ENCODE peak calls at places on chromosome 14, in seven cellular contexts. Q is HepG2, G is transverse colon, Y is SK-N-SH, L is A549, U is ovary, X is K562. J is an unnamed sample.

GRCh38 chr14:91350813-91351507 is 66.7 kb downstream of the CCDC88C start:
- DNase-seq in Q (no peak), G (no peak), Y (no peak), L (no peak), U (no peak), X (no peak), J (no peak)

GRCh38 chr14:102822311-102822863 is 45.1 kb downstream of the TRAF3 start:
- DNase-seq in Q (no peak), G (no peak), Y (no peak), L (no peak), U (no peak), X (no peak), J (no peak)

GRCh38 chr14:73231874-73232851 is 5.1 kb upstream of the PAPLN start:
- DNase-seq in Q (peak; percentile 69), G (no peak), Y (peak; percentile 42), L (peak; percentile 73), U (no peak), X (peak; percentile 54), J (peak; percentile 63)

GRCh38 chr14:35287481-35288013 is 4.6 kb upstream of the PSMA6 start:
- DNase-seq in Q (no peak), G (peak; percentile 12), Y (no peak), L (no peak), U (no peak), X (peak; percentile 28), J (no peak)

GRCh38 chr14:28895389-28895788 is 128.8 kb downstream of the FOXG1 start:
- DNase-seq in Q (no peak), G (no peak), Y (no peak), L (no peak), U (no peak), X (no peak), J (no peak)

GRCh38 chr14:98321838-98322237 is 950.2 kb downstream of the BCL11B start:
- DNase-seq in Q (no peak), G (no peak), Y (no peak), L (no peak), U (no peak), X (no peak), J (no peak)

GRCh38 chr14:102140027-102140749 is 491 bp downstream of the WDR20 start:
- DNase-seq in Q (peak; percentile 6), G (peak; percentile 45), Y (peak; percentile 48), L (peak; percentile 44), U (peak; percentile 25), X (no peak), J (peak; percentile 68)

GRCh38 chr14:103629503-103630121 is 601 bp downstream of the KLC1 start:
- DNase-seq in Q (no peak), G (peak; percentile 58), Y (peak; percentile 87), L (peak; percentile 43), U (peak; percentile 65), X (peak; percentile 62), J (peak; percentile 78)

GRCh38 chr14:21092147-21093011 is 6.1 kb downstream of the ZNF219 start:
- DNase-seq in Q (peak; percentile 72), G (peak; percentile 92), Y (peak; percentile 95), L (peak; percentile 74), U (peak; percentile 86), X (peak; percentile 78), J (peak; percentile 91)

GRCh38 chr14:56512521-56512920 is 67.1 kb upstream of the TMEM260 start:
- DNase-seq in Q (no peak), G (no peak), Y (no peak), L (no peak), U (no peak), X (no peak), J (no peak)

GRCh38 chr14:60965402-60965801 is 15.5 kb downstream of the TRMT5 start:
- DNase-seq in Q (no peak), G (no peak), Y (no peak), L (no peak), U (no peak), X (no peak), J (no peak)

GRCh38 chr14:97218713-97219355 is 421.7 kb downstream of the VRK1 start:
- DNase-seq in Q (no peak), G (no peak), Y (peak; percentile 19), L (no peak), U (no peak), X (no peak), J (no peak)

GRCh38 chr14:88380405-88380804 is 5.1 kb upstream of the SPATA7 start:
- DNase-seq in Q (no peak), G (no peak), Y (peak; percentile 22), L (peak; percentile 12), U (no peak), X (no peak), J (no peak)

GRCh38 chr14:73879027-73879426 is 7.6 kb upstream of the ZNF410 start:
- DNase-seq in Q (no peak), G (no peak), Y (no peak), L (no peak), U (no peak), X (no peak), J (no peak)

GRCh38 chr14:58918066-58918465 is 270.4 kb upstream of the DAAM1 start:
- DNase-seq in Q (no peak), G (no peak), Y (no peak), L (no peak), U (no peak), X (no peak), J (no peak)

DNA sequence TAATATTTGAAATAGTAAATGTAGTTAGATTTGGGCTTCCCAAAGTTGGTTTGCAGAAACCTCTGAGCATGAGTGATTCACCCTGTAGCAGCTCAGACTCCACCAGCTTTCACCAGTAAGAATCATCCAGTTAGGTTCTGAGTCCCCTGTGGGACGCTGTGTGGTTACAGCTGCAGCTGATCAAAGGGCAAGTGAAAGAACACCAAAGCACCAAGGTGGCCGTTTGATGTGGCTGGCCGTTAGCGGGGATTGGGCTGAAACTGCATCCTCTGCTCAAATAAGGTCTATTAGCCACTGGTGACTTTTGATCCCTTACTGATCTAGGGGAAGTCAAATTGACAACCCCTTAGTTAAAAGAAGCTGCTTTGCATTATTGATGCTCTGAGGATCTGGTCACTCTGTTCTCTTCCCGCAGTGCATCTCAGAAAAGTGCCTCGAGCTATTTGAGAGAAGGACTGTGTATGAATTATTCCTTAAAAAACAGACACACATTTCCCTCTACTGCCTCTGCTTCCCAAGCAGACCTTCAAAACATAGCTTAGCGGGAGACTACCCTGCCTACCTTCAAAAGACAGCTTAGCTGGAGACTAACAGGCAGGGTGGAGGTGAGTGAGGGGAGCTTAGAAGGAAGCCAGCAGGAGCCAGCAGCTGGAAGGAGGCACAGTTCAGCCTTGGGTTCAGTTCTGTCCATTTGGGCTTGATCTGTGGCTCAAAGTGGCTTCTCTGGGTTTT is 3.7 kb downstream of the ABHD12B start:
- DNase-seq in Q (peak; percentile 96), G (no peak), Y (no peak), L (no peak), U (no peak), X (no peak), J (no peak)
- TF ChIP-seq EP300 in Q (peak; percentile 81), G (no peak), Y (no peak), L (no peak), U (no peak), X (no peak), J (no peak)

DNA sequence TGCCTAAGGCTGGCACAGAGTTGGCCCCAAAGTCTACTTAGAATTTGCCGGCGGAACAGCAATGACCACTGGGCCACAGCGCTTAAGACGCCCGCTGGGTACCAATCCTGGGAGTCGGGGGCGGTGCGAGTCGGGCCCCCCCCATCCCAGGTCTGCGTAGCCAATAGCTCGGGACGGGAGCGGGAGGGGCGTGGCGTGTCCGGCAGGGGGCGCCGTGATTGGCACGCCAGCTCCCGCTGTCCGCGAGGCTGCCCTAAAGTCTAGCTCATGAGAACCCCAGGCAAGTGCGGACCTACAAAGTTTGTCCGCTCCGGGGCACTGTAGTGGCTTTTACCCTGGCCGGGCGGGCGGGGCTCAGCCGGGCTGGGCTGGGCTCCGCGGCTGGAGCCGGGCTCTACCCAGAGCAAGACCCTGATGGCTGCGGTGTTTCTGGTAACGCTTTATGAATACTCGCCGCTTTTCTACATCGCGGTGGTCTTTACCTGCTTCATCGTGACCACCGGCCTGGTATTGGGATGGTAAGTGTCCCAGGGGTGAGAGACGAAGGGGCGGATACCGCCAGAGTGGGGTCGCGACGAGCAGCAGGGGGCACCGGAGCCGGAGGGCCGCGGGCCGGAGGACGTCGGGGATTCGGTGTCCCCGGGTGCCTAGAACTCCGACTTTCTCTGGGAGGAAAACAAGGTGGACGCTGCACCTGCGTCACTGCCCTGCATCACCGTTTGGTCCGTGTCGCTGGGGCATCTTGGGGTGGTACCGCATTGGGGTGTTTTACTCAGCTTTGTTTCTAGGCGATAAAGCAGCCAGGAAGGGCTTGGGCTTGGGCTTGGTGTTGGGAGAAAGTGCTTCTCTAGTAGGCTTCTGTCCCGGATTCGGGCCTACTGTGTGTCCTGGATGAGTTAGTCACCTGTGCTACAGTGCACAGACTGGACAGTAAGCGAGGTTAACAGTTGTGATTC is at the start of gene CGRRF1:
- DNase-seq in Q (peak; percentile 94), G (peak; percentile 99), Y (peak; percentile 97), L (peak; percentile 94), U (peak; percentile 98), X (peak; percentile 95), J (peak; percentile 99)
- TF ChIP-seq EP300 in Q (no peak), G (peak; percentile 8), Y (peak; percentile 11), L (no peak), U (no peak), X (peak; percentile 8), J (no peak)

DNA sequence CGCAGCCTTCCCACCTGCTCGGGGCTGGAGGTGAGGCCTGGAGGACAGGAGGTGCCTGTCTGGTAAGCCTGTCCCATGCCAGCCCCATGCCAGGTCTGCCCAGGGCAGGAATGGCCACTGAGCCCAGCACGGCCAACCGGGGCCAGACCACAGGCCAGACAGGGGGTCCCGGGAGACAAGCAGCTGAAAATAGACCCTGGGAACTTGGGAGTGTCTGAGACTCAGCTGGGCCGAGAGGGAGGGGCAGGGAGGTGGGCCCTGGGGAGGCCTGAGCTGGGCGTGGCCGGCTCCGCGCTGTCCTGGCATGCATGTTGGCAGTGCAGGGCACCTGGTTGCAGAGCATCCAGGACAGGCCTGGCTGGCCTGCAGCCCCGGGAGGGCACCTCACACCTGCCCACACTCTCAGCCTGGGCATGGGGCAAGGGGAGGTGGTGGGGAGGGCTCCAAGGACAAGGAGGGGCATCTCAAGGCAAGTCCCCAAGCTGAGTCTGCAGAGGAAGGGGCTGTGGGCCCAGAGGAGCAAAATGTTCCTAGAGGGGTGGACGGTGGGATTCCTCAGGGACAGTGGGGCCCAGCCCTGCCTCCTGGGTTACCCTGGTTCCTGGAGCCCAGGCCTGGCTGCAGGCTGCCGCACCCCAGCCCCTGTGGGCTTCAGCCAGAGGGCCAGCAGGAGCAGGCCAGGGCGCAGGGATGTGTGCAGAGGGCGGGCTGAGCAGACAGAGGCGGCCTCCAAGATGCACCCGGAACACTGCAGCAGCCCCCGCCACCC is 3.2 kb upstream of the CRIP1 start:
- DNase-seq in Q (no peak), G (peak; percentile 61), Y (no peak), L (no peak), U (no peak), X (no peak), J (no peak)
- TF ChIP-seq EP300 in Q (no peak), G (no peak), Y (no peak), L (no peak), U (no peak), X (no peak), J (no peak)

DNA sequence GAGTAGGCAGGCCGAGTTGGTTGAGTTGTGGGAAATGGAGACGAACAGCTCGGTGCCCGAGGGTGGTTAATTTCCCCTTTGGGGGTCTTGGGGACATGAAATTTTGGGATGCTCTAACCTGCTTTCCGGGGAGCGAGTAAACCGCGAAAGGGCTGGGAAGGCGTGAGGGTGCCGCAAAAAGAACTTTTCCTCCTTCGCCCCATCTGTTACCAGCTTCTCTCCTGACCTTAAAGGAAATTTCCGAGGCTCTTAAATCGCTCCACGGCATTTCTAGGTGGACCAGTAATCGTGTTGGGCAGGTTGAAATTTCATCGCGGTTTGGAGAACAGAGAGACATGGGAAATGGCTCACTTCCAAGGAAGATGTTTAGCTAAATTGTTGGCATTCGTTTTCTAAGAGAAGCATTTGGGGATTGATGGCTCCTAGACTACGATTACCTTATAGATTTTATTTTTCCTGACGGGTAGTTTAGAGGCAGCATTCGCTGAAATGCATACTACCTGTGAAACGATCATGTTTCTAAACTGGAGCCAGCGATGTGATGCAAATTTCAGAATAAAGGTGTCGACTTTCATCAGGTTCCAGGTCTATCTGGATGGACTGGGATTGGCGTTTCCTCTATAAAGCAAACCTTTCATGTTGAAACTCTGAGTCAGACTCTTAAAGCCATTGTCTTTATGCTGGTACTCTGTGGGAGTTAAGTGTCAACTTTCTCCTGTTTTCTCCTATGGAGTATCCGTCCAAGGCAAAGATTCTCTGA is 414.5 kb downstream of the PCNX1 start:
- DNase-seq in Q (peak; percentile 72), G (no peak), Y (no peak), L (peak; percentile 19), U (peak; percentile 17), X (peak; percentile 30), J (no peak)
- TF ChIP-seq EP300 in Q (no peak), G (no peak), Y (no peak), L (no peak), U (no peak), X (no peak), J (no peak)